ENCODE peak calls at places on chromosomes 7 and 10, in six cellular contexts. U is A549, F is adrenal gland, J is Peyer's patch, X is prostate gland, H is transverse colon. R is an unnamed sample.

GRCh38 chr10:62584216-62584615 is 210.0 kb downstream of the ZNF365 start:
- DNase-seq in U (no peak), F (no peak), J (no peak), X (no peak), H (no peak), R (no peak)

GRCh38 chr7:137093198-137093597 is 224.7 kb downstream of the CHRM2 start:
- DNase-seq in U (no peak), F (no peak), J (no peak), X (no peak), H (no peak), R (no peak)

GRCh38 chr7:124701955-124702354 is 63.6 kb downstream of the GPR37 start:
- DNase-seq in U (no peak), F (no peak), J (no peak), X (no peak), H (no peak), R (no peak)

GRCh38 chr7:28554791-28555471 is 142.6 kb downstream of the CREB5 start:
- DNase-seq in U (no peak), F (no peak), J (no peak), X (no peak), H (no peak), R (no peak)

GRCh38 chr7:9189683-9190082 is 756.3 kb downstream of the NXPH1 start:
- DNase-seq in U (no peak), F (no peak), J (no peak), X (no peak), H (no peak), R (no peak)

GRCh38 chr10:87771871-87772500 is 46.0 kb downstream of the ATAD1 start:
- DNase-seq in U (peak), F (no peak), J (no peak), X (no peak), H (no peak), R (no peak)

GRCh38 chr10:78388331-78389050 is 354.8 kb downstream of the RPS24 start:
- DNase-seq in U (no peak), F (no peak), J (no peak), X (no peak), H (no peak), R (no peak)

GRCh38 chr7:56256108-56256507 is 139.9 kb upstream of the NUPR2 start:
- DNase-seq in U (no peak), F (no peak), J (peak), X (no peak), H (no peak), R (no peak)

GRCh38 chr10:114172776-114173555 is 1.0 kb downstream of the CCDC186 start:
- DNase-seq in U (no peak), F (no peak), J (no peak), X (peak), H (no peak), R (no peak)

GRCh38 chr7:37833107-37833817 is 15.1 kb upstream of the NME8 start:
- DNase-seq in U (peak), F (peak), J (peak), X (peak), H (peak), R (no peak)

GRCh38 chr10:114256822-114257221 is 17.8 kb downstream of the VWA2 start:
- DNase-seq in U (no peak), F (no peak), J (no peak), X (no peak), H (no peak), R (no peak)

DNA sequence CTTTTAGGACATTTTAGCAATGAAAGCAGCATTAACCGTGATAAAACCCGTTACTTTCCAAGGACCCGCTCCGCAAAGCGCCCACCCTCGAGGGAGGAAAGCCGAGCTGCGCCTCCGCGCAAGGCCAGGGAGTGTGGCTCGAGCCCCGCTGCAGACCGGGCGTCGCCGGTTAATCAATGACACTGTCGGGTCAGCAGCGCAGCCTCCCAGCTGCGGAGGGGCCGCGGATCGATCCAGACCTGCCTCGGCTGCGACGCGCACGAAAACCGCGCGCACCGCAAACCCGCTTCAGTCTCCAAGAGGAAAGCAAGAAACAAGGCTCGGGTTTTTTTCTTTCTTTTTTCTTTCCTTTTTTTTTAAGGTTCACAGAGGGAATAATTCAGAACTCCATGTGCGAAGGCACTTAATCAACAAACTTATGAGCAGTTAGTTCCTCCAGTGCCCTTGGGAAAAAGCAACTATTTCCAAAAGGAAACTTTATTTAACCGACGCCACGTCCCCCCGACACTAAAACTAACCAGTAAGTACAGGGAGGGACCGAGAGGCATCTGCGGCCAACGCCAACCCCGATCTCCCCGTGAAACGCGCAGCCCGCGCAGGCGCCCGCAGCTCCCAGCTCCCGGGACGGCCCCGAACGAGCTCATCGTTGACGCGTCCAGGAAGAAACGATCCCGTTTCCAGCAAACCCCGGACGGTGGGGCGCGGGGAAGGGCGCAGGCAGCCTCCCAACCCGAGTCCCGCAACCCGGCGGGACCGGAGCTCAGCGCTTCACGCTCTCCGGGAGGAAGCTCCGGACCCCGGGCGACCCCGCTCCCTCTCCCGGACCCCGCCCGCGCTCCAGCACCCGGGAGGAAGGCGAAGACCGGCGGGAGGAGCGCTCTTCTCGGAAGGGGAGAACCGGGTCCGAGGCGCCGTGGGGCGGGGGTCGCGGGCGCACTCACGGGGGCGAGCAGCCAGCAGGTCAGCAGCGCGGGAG is 599 bp downstream of the VIPR2 start:
- DNase-seq in U (no peak), F (no peak), J (no peak), X (no peak), H (no peak), R (no peak)
- TF ChIP-seq POLR2A in U (no peak), F (no peak), J (no peak), X (peak), H (no peak), R (no peak)

GRCh38 chr10:52814506-52814905 is 41.9 kb upstream of the MBL2 start:
- DNase-seq in U (no peak), F (no peak), J (no peak), X (no peak), H (no peak), R (no peak)

GRCh38 chr10:52820316-52820715 is 47.7 kb upstream of the MBL2 start:
- DNase-seq in U (no peak), F (no peak), J (no peak), X (no peak), H (no peak), R (no peak)

GRCh38 chr10:52818019-52818418 is 45.4 kb upstream of the MBL2 start:
- DNase-seq in U (no peak), F (no peak), J (no peak), X (no peak), H (no peak), R (no peak)
- TF ChIP-seq CTCF in U (peak), F (peak), J (no peak), X (peak), H (peak), R (peak)

DNA sequence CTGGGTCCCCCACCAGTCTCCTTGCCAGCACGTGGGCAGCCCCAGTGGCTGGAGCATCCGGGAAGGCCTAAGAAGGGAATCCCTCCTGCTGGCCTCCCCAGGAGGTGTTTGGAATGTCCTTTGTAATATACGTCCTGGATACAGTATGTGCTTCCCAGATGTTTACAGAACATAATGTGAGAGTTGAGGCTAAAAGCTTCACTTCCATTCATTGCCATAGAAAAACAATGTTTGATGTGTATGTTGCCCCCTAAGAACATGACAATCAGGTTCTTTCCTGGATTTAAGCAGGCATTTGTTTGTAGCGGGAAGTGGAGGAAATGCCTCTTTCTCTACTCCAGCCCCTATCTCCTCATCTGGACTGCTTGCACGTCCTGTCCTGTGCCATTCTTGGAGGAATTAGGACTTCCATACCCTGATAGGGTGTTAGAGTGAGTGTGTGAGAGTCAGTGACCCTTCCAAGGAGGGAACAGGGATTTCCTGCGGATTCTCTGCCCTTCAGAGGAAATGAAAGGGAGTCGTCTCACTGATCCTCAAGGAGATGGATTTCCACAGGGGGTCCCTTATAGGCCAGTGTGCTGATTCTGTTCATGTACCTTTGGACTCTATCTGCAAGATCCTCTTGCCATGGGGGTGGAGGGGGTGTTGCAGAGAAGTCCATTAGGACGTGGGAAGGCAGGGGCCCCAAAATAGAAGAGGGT is 1.2 kb downstream of the IGFBP1 start:
- DNase-seq in U (no peak), F (no peak), J (no peak), X (no peak), H (no peak), R (no peak)
- TF ChIP-seq POLR2A in U (no peak), F (no peak), J (no peak), X (no peak), H (no peak), R (no peak)

GRCh38 chr10:58641095-58641531 is 128.4 kb downstream of the BICC1 start:
- DNase-seq in U (peak), F (no peak), J (no peak), X (no peak), H (no peak), R (no peak)
- TF ChIP-seq CTCF in U (peak), F (peak), J (no peak), X (peak), H (no peak), R (no peak)

DNA sequence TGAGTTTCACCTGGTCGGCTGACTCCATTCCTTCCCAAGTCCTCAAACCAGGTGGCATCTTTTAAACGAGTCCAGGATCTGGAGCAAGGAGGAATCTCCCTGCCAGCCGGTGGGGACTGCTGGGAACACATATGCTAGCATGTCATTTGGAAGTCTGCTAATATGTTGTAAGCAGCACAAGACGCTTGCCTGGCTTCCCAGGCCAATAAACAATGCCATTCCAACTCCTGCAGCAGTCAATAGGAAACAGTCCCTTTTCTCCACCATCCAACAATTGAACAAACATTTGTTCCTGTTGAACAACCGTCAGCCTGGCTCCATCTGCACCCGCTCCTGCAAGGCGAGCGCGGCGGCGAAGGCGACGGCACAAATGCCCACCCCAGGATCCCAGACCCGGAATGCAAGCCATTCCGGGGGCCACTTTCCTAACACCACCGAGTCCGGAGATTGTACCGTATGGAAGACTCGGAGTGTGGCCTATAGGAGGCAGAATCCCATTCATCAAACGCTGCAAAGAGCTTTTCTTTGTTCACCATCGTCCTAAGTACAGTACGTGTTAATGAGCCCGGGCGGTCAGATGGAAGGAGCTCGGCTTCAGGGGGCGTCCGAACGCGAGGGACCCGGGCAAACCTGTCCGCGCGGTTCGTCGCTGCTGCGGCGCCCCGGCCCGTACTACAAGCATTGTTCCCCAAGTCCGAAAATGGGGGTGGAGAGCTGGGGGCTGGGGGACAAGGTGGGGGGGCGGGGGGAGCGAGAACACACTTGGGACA is 1.6 kb downstream of the FAM53B start:
- DNase-seq in U (peak), F (peak), J (peak), X (no peak), H (no peak), R (no peak)
- TF ChIP-seq POLR2A in U (no peak), F (peak), J (no peak), X (no peak), H (no peak), R (no peak)

GRCh38 chr7:78510580-78511188 is 712.1 kb downstream of the PHTF2 start:
- DNase-seq in U (peak), F (peak), J (no peak), X (peak), H (peak), R (peak)
- TF ChIP-seq CTCF in U (peak), F (peak), J (no peak), X (peak), H (peak), R (peak)

GRCh38 chr7:76383089-76383944 is 24.5 kb upstream of the YWHAG start:
- DNase-seq in U (peak), F (no peak), J (no peak), X (no peak), H (no peak), R (no peak)
- TF ChIP-seq POLR2A in U (no peak), F (no peak), J (no peak), X (no peak), H (no peak), R (no peak)

GRCh38 chr10:3452234-3452633 is 279.7 kb upstream of the PITRM1 start:
- DNase-seq in U (no peak), F (no peak), J (no peak), X (no peak), H (no peak), R (no peak)
- TF ChIP-seq CTCF in U (peak), F (peak), J (no peak), X (no peak), H (no peak), R (no peak)

DNA sequence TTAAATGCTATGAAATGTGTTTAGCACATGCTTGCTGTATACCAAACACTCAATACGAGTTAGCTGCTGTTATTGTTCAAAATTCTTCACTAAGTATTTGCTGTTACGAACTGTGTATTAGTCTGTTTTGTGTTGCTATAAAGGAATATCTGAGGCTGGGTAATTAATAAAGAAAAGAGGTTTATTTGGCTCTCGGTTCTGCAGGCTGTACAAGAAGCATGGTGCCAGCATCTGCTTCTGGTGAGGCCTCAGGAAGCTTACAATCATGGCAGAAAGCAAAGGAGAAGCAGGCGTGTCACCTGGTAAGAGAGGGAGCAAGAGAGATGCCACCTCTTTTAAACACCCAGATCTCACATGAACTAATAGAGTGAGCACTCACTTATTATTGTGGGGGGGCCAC is 1.6 kb downstream of the UBE2D4 start:
- DNase-seq in U (no peak), F (no peak), J (no peak), X (no peak), H (no peak), R (no peak)
- TF ChIP-seq POLR2A in U (no peak), F (no peak), J (no peak), X (no peak), H (no peak), R (no peak)

GRCh38 chr10:97914837-97915211 is 65.2 kb downstream of the GOLGA7B start:
- DNase-seq in U (peak), F (peak), J (peak), X (peak), H (peak), R (peak)

GRCh38 chr10:97914171-97914836 is 64.7 kb downstream of the GOLGA7B start:
- DNase-seq in U (no peak), F (no peak), J (no peak), X (no peak), H (no peak), R (no peak)

GRCh38 chr10:97916586-97916985 is 66.9 kb downstream of the GOLGA7B start:
- DNase-seq in U (no peak), F (no peak), J (no peak), X (peak), H (no peak), R (peak)

GRCh38 chr10:97915761-97916160 is 66.1 kb downstream of the GOLGA7B start:
- DNase-seq in U (no peak), F (no peak), J (no peak), X (peak), H (no peak), R (no peak)

DNA sequence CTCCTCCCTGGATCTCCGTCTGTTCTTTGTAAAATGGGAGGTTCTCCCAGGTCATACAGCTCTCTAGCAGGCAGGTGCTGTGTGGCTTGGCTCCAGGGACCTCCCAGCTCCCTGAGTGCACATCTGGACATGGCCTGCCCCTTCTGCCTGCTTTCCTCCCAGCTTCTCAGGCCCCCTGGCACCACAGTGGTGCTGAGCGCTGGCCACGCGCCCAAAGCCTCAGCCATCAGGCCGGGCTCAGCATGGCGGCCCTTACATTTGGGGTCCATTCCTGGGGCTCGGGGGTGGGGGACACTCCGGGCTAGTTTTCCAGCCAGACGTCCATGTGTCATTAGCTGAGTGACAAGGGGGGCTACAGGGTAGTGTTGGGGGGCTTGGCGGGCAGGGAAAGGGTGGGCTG is 65.7 kb downstream of the GOLGA7B start:
- DNase-seq in U (no peak), F (no peak), J (no peak), X (no peak), H (no peak), R (no peak)
- TF ChIP-seq CTCF in U (no peak), F (no peak), J (no peak), X (no peak), H (no peak), R (no peak)